ENCODE peak calls at places on chromosomes 11 and 22, in four cellular contexts. One of them, this sample, is unnamed. For H3K4me1, the result is how much of the 10 kb centered on the place peaks cover.

GRCh38 chr11:65310756-65311155 is 3.9 kb upstream of the CDC42EP2 start:
- DNase-seq in adrenal gland: no peak
- DNase-seq in PC-9: peak
- DNase-seq in GM23338: no peak
- DNase-seq in this sample: no peak

GRCh38 chr11:1763796-1764661 is at the start of gene CTSD:
- DNase-seq in adrenal gland: peak
- DNase-seq in GM23338: peak
- DNase-seq in PC-9: peak
- DNase-seq in this sample: peak

GRCh38 chr11:88131764-88132470 is 43.3 kb downstream of the RAB38 start:
- DNase-seq in PC-9: no peak
- DNase-seq in GM23338: no peak
- DNase-seq in adrenal gland: no peak
- DNase-seq in this sample: no peak

GRCh38 chr11:84316866-84317560 is 1030.8 kb upstream of the CCDC90B start:
- DNase-seq in PC-9: no peak
- DNase-seq in GM23338: peak
- DNase-seq in adrenal gland: peak
- DNase-seq in this sample: no peak

GRCh38 chr22:25582946-25583345 is 18.5 kb downstream of the GRK3 start:
- DNase-seq in GM23338: no peak
- DNase-seq in PC-9: no peak
- DNase-seq in adrenal gland: no peak
- DNase-seq in this sample: no peak

GRCh38 chr11:68532719-68533369 is 72.3 kb downstream of the PPP6R3 start:
- DNase-seq in GM23338: no peak
- DNase-seq in PC-9: no peak
- DNase-seq in adrenal gland: no peak
- DNase-seq in this sample: no peak

GRCh38 chr22:24807284-24807950 is 1.4 kb downstream of the SGSM1 start:
- DNase-seq in PC-9: no peak
- DNase-seq in GM23338: peak
- DNase-seq in adrenal gland: peak
- DNase-seq in this sample: no peak

GRCh38 chr11:47241740-47242400 is 6.7 kb downstream of the ACP2 start:
- DNase-seq in adrenal gland: no peak
- DNase-seq in PC-9: no peak
- DNase-seq in GM23338: no peak
- DNase-seq in this sample: no peak

GRCh38 chr11:34792814-34793241 is 123.4 kb downstream of the APIP start:
- DNase-seq in GM23338: no peak
- DNase-seq in adrenal gland: peak
- DNase-seq in PC-9: no peak
- DNase-seq in this sample: no peak

GRCh38 chr11:123509737-123510578 is 79.9 kb downstream of the GRAMD1B start:
- DNase-seq in GM23338: peak
- DNase-seq in PC-9: no peak
- DNase-seq in adrenal gland: peak
- DNase-seq in this sample: no peak

GRCh38 chr11:10351435-10351767 is 46.5 kb downstream of the ADM start:
- DNase-seq in PC-9: no peak
- DNase-seq in GM23338: no peak
- DNase-seq in adrenal gland: no peak
- DNase-seq in this sample: no peak

GRCh38 chr22:17266261-17266971 is 47.2 kb upstream of the ADA2 start:
- DNase-seq in PC-9: no peak
- DNase-seq in GM23338: peak
- DNase-seq in adrenal gland: no peak
- DNase-seq in this sample: no peak

GRCh38 chr11:8839957-8840945 is 70.7 kb upstream of the AKIP1 start:
- DNase-seq in adrenal gland: peak
- DNase-seq in PC-9: no peak
- DNase-seq in GM23338: peak
- DNase-seq in this sample: peak

GRCh38 chr11:44006882-44007495 is 40.8 kb upstream of the ACCSL start:
- DNase-seq in GM23338: no peak
- DNase-seq in PC-9: no peak
- DNase-seq in adrenal gland: no peak
- DNase-seq in this sample: no peak

GRCh38 chr11:125224391-125225015 is 60.0 kb downstream of the PKNOX2 start:
- DNase-seq in adrenal gland: no peak
- DNase-seq in GM23338: peak
- DNase-seq in PC-9: no peak
- DNase-seq in this sample: no peak

GRCh38 chr11:132792341-132793140 is 739.8 kb downstream of the OPCML start:
- DNase-seq in PC-9: no peak
- DNase-seq in GM23338: peak
- DNase-seq in adrenal gland: no peak
- DNase-seq in this sample: no peak

GRCh38 chr11:73194593-73194992 is 23.5 kb upstream of the P2RY2 start:
- DNase-seq in adrenal gland: peak
- DNase-seq in GM23338: no peak
- DNase-seq in PC-9: peak
- DNase-seq in this sample: no peak

GRCh38 chr11:123173040-123173855 is 21.8 kb downstream of the CLMP start:
- DNase-seq in adrenal gland: no peak
- DNase-seq in PC-9: no peak
- DNase-seq in GM23338: no peak
- DNase-seq in this sample: no peak

GRCh38 chr11:81237139-81237538 is 1496.5 kb downstream of the FAM181B start:
- DNase-seq in adrenal gland: no peak
- DNase-seq in GM23338: peak
- DNase-seq in PC-9: peak
- DNase-seq in this sample: no peak

GRCh38 chr11:64241175-64241429 is 207 bp downstream of the FKBP2 start:
- DNase-seq in GM23338: no peak
- DNase-seq in PC-9: no peak
- DNase-seq in adrenal gland: no peak
- DNase-seq in this sample: no peak

GRCh38 chr11:57276169-57276854 is 39.3 kb upstream of the APLNR start:
- DNase-seq in GM23338: no peak
- DNase-seq in adrenal gland: no peak
- DNase-seq in PC-9: no peak
- DNase-seq in this sample: no peak

GRCh38 chr11:57276857-57277505 is 39.9 kb upstream of the APLNR start:
- DNase-seq in adrenal gland: no peak
- DNase-seq in PC-9: no peak
- DNase-seq in GM23338: no peak
- DNase-seq in this sample: no peak

GRCh38 chr11:57279131-57279530 is 42.1 kb upstream of the APLNR start:
- DNase-seq in GM23338: no peak
- DNase-seq in PC-9: no peak
- DNase-seq in adrenal gland: no peak
- DNase-seq in this sample: no peak

GRCh38 chr11:57278721-57279095 is 41.7 kb upstream of the APLNR start:
- DNase-seq in PC-9: no peak
- DNase-seq in adrenal gland: no peak
- DNase-seq in GM23338: peak
- DNase-seq in this sample: no peak

DNA sequence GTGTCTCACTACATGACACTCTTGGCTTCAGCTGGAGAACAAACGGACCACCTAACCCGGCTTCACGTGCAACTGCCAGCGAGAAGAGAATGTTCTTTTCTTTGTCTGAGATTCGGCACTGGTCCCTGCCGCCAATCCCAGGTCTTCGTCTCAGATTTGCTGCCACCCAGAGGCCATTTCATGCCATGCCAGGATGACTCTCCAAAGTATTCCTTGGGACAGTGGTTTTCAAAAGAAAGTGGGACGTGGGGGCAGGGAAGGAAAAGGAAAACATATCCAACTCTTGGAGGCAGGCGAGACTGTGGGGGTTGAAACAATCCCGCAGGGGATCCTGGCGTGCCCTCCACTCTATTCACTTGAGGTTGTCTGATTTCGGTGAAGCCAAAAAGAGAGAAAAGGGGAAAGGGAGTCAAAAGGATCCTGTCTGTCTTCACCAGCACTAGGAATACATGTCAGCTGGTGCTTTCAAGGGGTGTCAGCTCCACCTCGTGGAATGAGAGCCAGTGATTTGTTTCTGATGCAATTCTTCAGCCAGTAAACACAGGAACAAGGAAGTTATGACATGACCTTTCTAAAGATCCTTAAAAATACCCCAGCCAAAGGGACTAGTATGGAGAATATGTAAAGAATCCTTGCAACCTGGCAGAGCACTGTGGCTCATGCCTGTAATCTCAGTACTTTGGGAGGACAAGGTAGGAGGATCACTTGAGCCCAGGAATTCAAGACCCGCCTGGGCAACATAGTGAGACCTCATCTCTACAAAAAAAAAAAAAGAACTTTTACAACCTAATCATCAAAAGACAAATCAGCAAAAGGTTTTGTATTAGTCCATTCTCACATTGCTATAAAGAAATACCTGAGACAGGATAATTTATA is 41.0 kb upstream of the APLNR start:
- DNase-seq in GM23338: peak
- DNase-seq in PC-9: peak
- DNase-seq in adrenal gland: peak
- DNase-seq in this sample: no peak
- H3K4me3 ChIP-seq in GM23338: peak
- H3K4me3 ChIP-seq in PC-9: peak
- H3K4me3 ChIP-seq in adrenal gland: no peak
- H3K4me3 ChIP-seq in this sample: no peak

DNA sequence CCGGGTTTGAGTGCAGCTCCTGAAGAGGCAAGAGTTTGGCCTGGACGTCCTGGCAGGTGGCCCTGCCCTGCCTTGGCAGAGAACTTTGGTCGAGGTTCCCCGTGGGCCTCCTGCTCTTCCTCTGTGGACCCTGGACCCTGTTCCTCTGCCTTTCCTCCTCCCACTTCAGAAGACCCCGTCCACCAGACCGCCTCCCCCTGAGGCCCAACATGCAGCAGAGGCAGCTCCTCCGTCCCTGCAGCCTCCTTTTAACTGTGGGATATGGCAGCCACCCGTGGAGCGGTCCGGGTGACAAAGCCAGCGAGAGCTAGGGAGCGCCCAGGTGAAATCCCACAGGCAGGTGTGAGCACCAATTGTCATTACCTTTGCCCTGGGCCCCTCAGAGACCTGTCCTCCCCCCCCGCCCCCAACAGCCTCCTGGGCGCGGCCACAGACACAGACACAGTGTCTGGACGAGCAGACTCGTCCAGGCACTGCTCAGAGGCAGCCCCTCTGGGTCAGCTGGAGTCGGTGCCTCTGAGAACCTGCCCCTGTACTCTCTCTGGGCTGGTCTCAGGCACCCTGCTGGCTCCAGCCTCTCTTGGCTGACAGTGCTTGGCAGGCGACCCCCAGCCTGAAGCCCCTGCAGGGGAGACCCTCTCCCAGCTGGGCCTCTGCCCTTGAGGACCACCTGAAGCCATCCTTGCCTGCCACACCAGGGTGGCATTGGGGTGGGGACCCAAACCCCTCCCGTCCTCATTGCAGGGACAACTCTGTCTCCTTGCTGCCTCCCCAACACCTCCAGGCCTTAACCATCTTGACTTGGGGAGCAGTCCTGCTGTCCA is 4.1 kb upstream of the PTDSS2 start:
- DNase-seq in adrenal gland: no peak
- DNase-seq in PC-9: no peak
- DNase-seq in GM23338: no peak
- DNase-seq in this sample: no peak
- H3K27ac ChIP-seq in adrenal gland: no peak
- H3K27ac ChIP-seq in PC-9: no peak
- H3K27ac ChIP-seq in GM23338: no peak
- H3K27ac ChIP-seq in this sample: no peak

DNA sequence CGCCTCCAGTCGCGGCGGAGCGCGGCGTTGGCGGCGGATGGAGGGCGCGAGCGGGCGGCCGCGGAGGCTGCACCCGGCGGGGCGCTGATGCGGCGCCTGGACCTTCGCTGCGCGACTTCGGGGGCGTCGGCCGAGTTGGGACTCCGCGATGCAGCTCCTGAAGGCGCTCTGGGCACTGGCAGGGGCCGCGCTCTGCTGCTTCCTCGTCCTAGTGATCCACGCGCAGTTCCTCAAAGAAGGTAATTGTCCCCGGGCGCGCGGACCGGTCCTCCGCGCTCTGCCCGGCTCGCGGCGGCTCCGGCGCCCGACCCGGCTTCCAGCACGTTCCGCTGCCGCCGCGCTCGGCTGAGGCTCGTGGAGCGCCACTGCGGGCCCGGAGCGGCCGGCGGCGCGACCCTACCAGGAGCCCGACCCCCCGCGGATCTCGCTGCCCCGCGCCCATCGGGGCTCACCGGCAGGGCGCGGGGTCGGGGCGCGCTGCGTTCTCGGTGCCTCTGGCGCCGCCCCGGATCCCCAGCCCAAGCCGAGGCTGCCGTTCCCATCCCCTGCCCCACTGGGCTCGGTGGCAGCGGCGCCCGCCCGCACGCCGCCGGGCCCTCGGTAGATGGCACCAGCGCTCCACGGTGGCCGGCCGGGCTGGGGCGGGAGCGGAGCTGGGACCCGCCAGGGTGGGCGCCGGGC is 1251.2 kb downstream of the BRD1 start:
- DNase-seq in PC-9: no peak
- DNase-seq in adrenal gland: no peak
- DNase-seq in GM23338: peak
- DNase-seq in this sample: no peak
- H3K4me1 ChIP-seq in PC-9: under half
- H3K4me1 ChIP-seq in adrenal gland: under half
- H3K4me1 ChIP-seq in GM23338: under half
- H3K4me1 ChIP-seq in this sample: under half

DNA sequence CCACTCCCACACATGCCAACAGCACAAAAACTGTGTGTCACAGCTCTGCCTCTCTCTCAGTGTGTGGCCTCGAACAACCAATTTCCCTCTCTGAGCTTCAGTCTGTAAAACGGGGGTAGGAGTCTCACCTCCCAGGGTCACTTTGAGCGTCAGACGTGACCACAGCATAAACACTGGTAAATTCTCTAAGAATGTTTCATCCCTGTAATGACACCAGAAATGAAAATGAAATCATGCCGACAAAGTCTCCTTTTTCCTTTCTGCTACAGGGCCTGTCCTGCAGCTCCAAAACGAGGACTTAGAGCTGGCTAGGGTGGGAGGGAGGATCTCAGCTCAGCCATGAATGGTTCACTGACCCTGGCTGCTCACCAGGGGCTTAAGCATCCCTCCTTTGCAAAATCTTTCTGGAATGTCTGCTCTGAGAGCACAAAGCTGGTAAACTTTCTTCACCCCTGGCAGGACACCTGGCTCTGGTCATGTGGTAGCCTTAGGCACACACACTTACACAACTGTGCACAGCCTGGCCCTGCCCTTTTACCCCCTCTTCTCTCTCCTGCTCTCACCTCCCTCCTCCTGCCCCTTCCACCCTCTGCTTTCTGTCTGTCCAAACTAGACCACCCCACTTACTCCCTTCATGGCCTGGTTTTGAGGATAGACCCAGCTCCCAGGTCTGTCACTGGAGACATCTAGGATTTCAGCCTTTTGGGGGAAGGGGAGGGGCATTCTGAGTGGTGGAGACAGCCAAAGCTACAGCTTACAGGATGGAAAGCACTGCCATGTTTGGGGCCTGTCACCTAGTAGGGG is 12.3 kb upstream of the TSKU start:
- DNase-seq in PC-9: peak
- DNase-seq in GM23338: no peak
- DNase-seq in adrenal gland: no peak
- DNase-seq in this sample: peak
- H3K4me3 ChIP-seq in PC-9: peak
- H3K4me3 ChIP-seq in GM23338: no peak
- H3K4me3 ChIP-seq in adrenal gland: no peak
- H3K4me3 ChIP-seq in this sample: no peak

This sample was measured in spleen.